ENCODE peak calls at places on chromosome X, in five cellular contexts. One of them, this sample, is unnamed.

GRCh38 chrX:72018277-72019112 is 107.8 kb downstream of the NHSL2 start:
- DNase-seq in uterus: peak
- DNase-seq in stomach: peak
- DNase-seq in upper lobe of left lung: peak
- DNase-seq in IMR-90: peak
- DNase-seq in this sample: peak

GRCh38 chrX:31269914-31270313 is 198.1 kb upstream of the FTHL17 start:
- DNase-seq in uterus: no peak
- DNase-seq in stomach: no peak
- DNase-seq in upper lobe of left lung: no peak
- DNase-seq in IMR-90: no peak
- DNase-seq in this sample: no peak

GRCh38 chrX:39397561-39398200 is 596.4 kb downstream of the MID1IP1 start:
- DNase-seq in uterus: no peak
- DNase-seq in stomach: no peak
- DNase-seq in upper lobe of left lung: peak
- DNase-seq in IMR-90: no peak
- DNase-seq in this sample: no peak

GRCh38 chrX:1860936-1861670 is 246.2 kb downstream of the ASMT start:
- DNase-seq in uterus: no peak
- DNase-seq in stomach: no peak
- DNase-seq in upper lobe of left lung: no peak
- DNase-seq in IMR-90: no peak
- DNase-seq in this sample: no peak

GRCh38 chrX:69387559-69388487 is 116.3 kb upstream of the NALF2 start:
- DNase-seq in uterus: peak
- DNase-seq in stomach: peak
- DNase-seq in upper lobe of left lung: no peak
- DNase-seq in IMR-90: peak
- DNase-seq in this sample: no peak

GRCh38 chrX:1249101-1249887 is 19.3 kb upstream of the CSF2RA start:
- DNase-seq in uterus: peak
- DNase-seq in stomach: peak
- DNase-seq in upper lobe of left lung: no peak
- DNase-seq in IMR-90: no peak
- DNase-seq in this sample: peak

GRCh38 chrX:3550160-3550765 is 163.2 kb downstream of the PRKX start:
- DNase-seq in uterus: no peak
- DNase-seq in stomach: no peak
- DNase-seq in upper lobe of left lung: no peak
- DNase-seq in IMR-90: no peak
- DNase-seq in this sample: no peak

GRCh38 chrX:3493605-3494004 is 147.2 kb upstream of the MXRA5 start:
- DNase-seq in uterus: no peak
- DNase-seq in stomach: no peak
- DNase-seq in upper lobe of left lung: no peak
- DNase-seq in IMR-90: no peak
- DNase-seq in this sample: no peak

GRCh38 chrX:142089193-142089592 is 115.9 kb downstream of the MAGEC2 start:
- DNase-seq in uterus: no peak
- DNase-seq in stomach: no peak
- DNase-seq in upper lobe of left lung: no peak
- DNase-seq in IMR-90: peak
- DNase-seq in this sample: no peak

GRCh38 chrX:136878423-136878822 is 2.1 kb downstream of the RBMX start:
- DNase-seq in uterus: no peak
- DNase-seq in stomach: no peak
- DNase-seq in upper lobe of left lung: no peak
- DNase-seq in IMR-90: no peak
- DNase-seq in this sample: no peak

GRCh38 chrX:107135076-107135964 is 16.7 kb upstream of the RBM41 start:
- DNase-seq in uterus: no peak
- DNase-seq in stomach: no peak
- DNase-seq in upper lobe of left lung: no peak
- DNase-seq in IMR-90: peak
- DNase-seq in this sample: no peak

GRCh38 chrX:120801426-120801825 is 74.2 kb downstream of the CT47B1 start:
- DNase-seq in uterus: no peak
- DNase-seq in stomach: no peak
- DNase-seq in upper lobe of left lung: no peak
- DNase-seq in IMR-90: no peak
- DNase-seq in this sample: no peak

GRCh38 chrX:12410523-12410922 is 272.2 kb downstream of the FRMPD4 start:
- DNase-seq in uterus: no peak
- DNase-seq in stomach: no peak
- DNase-seq in upper lobe of left lung: no peak
- DNase-seq in IMR-90: no peak
- DNase-seq in this sample: no peak

GRCh38 chrX:47620303-47620685 is 637 bp upstream of the SYN1 start:
- DNase-seq in uterus: no peak
- DNase-seq in stomach: no peak
- DNase-seq in upper lobe of left lung: no peak
- DNase-seq in IMR-90: no peak
- DNase-seq in this sample: no peak

GRCh38 chrX:49915352-49916222 is 6.8 kb upstream of the CLCN5 start:
- DNase-seq in uterus: peak
- DNase-seq in stomach: peak
- DNase-seq in upper lobe of left lung: no peak
- DNase-seq in IMR-90: peak
- DNase-seq in this sample: peak

GRCh38 chrX:21683910-21684309 is 25.8 kb upstream of the KLHL34 start:
- DNase-seq in uterus: no peak
- DNase-seq in stomach: no peak
- DNase-seq in upper lobe of left lung: no peak
- DNase-seq in IMR-90: peak
- DNase-seq in this sample: no peak

GRCh38 chrX:12563121-12563520 is 228.1 kb upstream of the PRPS2 start:
- DNase-seq in uterus: no peak
- DNase-seq in stomach: no peak
- DNase-seq in upper lobe of left lung: no peak
- DNase-seq in IMR-90: peak
- DNase-seq in this sample: no peak

GRCh38 chrX:125289920-125290319 is 29.8 kb upstream of the TEX13C start:
- DNase-seq in uterus: no peak
- DNase-seq in stomach: no peak
- DNase-seq in upper lobe of left lung: no peak
- DNase-seq in IMR-90: peak
- DNase-seq in this sample: no peak

GRCh38 chrX:40261955-40262596 is 164.3 kb upstream of the BCOR start:
- DNase-seq in uterus: no peak
- DNase-seq in stomach: no peak
- DNase-seq in upper lobe of left lung: no peak
- DNase-seq in IMR-90: peak
- DNase-seq in this sample: no peak

GRCh38 chrX:133786382-133786781 is 199.0 kb downstream of the GPC3 start:
- DNase-seq in uterus: no peak
- DNase-seq in stomach: no peak
- DNase-seq in upper lobe of left lung: no peak
- DNase-seq in IMR-90: no peak
- DNase-seq in this sample: no peak

GRCh38 chrX:152343306-152343705 is 107.8 kb downstream of the GABRA3 start:
- DNase-seq in uterus: no peak
- DNase-seq in stomach: no peak
- DNase-seq in upper lobe of left lung: no peak
- DNase-seq in IMR-90: no peak
- DNase-seq in this sample: no peak

GRCh38 chrX:106959897-106960296 is 39.7 kb downstream of the CLDN2 start:
- DNase-seq in uterus: no peak
- DNase-seq in stomach: no peak
- DNase-seq in upper lobe of left lung: no peak
- DNase-seq in IMR-90: peak
- DNase-seq in this sample: no peak

GRCh38 chrX:153800746-153801145 is 6.3 kb downstream of the SSR4 start:
- DNase-seq in uterus: no peak
- DNase-seq in stomach: no peak
- DNase-seq in upper lobe of left lung: no peak
- DNase-seq in IMR-90: no peak
- DNase-seq in this sample: no peak

GRCh38 chrX:1657367-1658082 is 42.7 kb downstream of the ASMT start:
- DNase-seq in uterus: peak
- DNase-seq in stomach: no peak
- DNase-seq in upper lobe of left lung: peak
- DNase-seq in IMR-90: no peak
- DNase-seq in this sample: no peak

GRCh38 chrX:103628386-103629290 is at the start of gene TCEAL1:
- DNase-seq in uterus: peak
- DNase-seq in stomach: peak
- DNase-seq in upper lobe of left lung: peak
- DNase-seq in IMR-90: peak
- DNase-seq in this sample: peak

GRCh38 chrX:1400049-1400448 is 8.1 kb upstream of the SLC25A6 start:
- DNase-seq in uterus: no peak
- DNase-seq in stomach: no peak
- DNase-seq in upper lobe of left lung: no peak
- DNase-seq in IMR-90: no peak
- DNase-seq in this sample: no peak

GRCh38 chrX:67780694-67781109 is 236.9 kb downstream of the AR start:
- DNase-seq in uterus: peak
- DNase-seq in stomach: peak
- DNase-seq in upper lobe of left lung: no peak
- DNase-seq in IMR-90: peak
- DNase-seq in this sample: peak

GRCh38 chrX:122303761-122304160 is 880.3 kb upstream of the GRIA3 start:
- DNase-seq in uterus: no peak
- DNase-seq in stomach: no peak
- DNase-seq in upper lobe of left lung: no peak
- DNase-seq in IMR-90: no peak
- DNase-seq in this sample: no peak

GRCh38 chrX:9825966-9826365 is 39.7 kb downstream of the SHROOM2 start:
- DNase-seq in uterus: no peak
- DNase-seq in stomach: no peak
- DNase-seq in upper lobe of left lung: no peak
- DNase-seq in IMR-90: no peak
- DNase-seq in this sample: no peak

GRCh38 chrX:17500145-17500579 is 125.2 kb downstream of the NHS start:
- DNase-seq in uterus: no peak
- DNase-seq in stomach: peak
- DNase-seq in upper lobe of left lung: no peak
- DNase-seq in IMR-90: peak
- DNase-seq in this sample: no peak
- H3K27ac ChIP-seq in uterus: no peak
- H3K27ac ChIP-seq in stomach: peak
- H3K27ac ChIP-seq in upper lobe of left lung: no peak
- H3K27ac ChIP-seq in IMR-90: no peak
- H3K27ac ChIP-seq in this sample: no peak

DNA sequence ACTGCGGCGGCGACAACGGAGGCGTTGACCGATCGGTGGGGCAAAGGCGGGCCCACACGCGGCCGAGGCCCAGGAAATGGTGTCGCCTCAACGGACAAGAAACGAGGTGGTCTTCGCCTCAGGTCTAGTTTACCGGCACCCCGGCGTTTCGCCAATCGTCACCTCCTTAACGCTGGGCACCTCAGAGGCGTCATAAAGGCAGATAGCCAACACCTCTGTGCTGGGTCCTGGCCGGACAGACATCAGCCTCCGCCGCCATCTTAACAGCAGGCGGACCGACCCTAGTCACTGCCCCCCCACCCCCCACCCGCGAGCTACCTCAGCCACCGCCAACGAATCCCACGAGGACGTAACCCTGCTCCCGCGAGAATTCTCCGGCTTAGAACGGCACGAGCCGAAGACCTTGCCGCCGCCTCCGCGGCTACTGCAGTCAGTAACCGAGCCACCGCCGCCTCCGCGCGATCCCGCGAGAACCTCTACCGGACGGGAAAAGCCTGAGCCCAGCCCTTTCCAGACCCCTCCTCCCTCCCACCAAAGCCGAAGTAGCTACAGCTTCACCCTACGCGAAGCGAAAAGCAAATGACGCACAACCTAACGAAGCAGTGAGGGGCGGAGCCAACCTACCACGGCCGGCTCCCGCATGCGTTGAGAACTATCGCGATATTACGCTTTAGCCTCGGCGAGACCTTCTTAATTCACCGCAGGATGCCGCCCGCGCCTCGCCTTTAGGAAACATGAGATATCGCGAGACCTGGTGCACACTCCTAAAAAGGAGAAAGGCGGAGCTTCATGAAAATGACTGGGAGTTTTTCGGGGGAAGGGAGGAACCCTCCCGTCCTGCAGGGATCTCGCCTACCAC is 2.7 kb downstream of the HUWE1 start:
- DNase-seq in uterus: peak
- DNase-seq in stomach: peak
- DNase-seq in upper lobe of left lung: peak
- DNase-seq in IMR-90: peak
- DNase-seq in this sample: peak
- TF ChIP-seq POLR2A in uterus: peak
- TF ChIP-seq POLR2A in stomach: no peak
- TF ChIP-seq POLR2A in upper lobe of left lung: peak
- TF ChIP-seq POLR2A in IMR-90: peak
- TF ChIP-seq POLR2A in this sample: peak

GRCh38 chrX:42247241-42247640 is 323.9 kb upstream of the CASK start:
- DNase-seq in uterus: no peak
- DNase-seq in stomach: no peak
- DNase-seq in upper lobe of left lung: no peak
- DNase-seq in IMR-90: peak
- DNase-seq in this sample: no peak
- H3K4me3 ChIP-seq in uterus: no peak
- H3K4me3 ChIP-seq in stomach: peak
- H3K4me3 ChIP-seq in upper lobe of left lung: peak
- H3K4me3 ChIP-seq in IMR-90: no peak
- H3K4me3 ChIP-seq in this sample: no peak

GRCh38 chrX:79361192-79361870 is 5.8 kb downstream of the ITM2A start:
- DNase-seq in uterus: no peak
- DNase-seq in stomach: no peak
- DNase-seq in upper lobe of left lung: no peak
- DNase-seq in IMR-90: no peak
- DNase-seq in this sample: no peak
- H3K27ac ChIP-seq in uterus: no peak
- H3K27ac ChIP-seq in stomach: no peak
- H3K27ac ChIP-seq in upper lobe of left lung: no peak
- H3K27ac ChIP-seq in IMR-90: no peak
- H3K27ac ChIP-seq in this sample: no peak

This sample was measured in gastrocnemius medialis.